ENCODE peak calls at places on chromosomes 2 and 18, in six cellular contexts. N, R, L, K, A and S are unnamed samples. For H3K4me1, the result is how much of the 10 kb centered on the place peaks cover.

GRCh38 chr2:96202152-96202856 is 6.3 kb downstream of the STARD7 start:
- DNase-seq in N (no peak), R (no peak), L (no peak), K (no peak), A (no peak), S (no peak)

GRCh38 chr2:223000872-223001825 is 50.8 kb upstream of the KCNE4 start:
- DNase-seq in N (no peak), R (no peak), L (peak), K (no peak), A (no peak), S (no peak)

GRCh38 chr2:118032169-118033013 is 18.5 kb upstream of the CCDC93 start:
- DNase-seq in N (peak), R (peak), L (peak), K (no peak), A (peak), S (peak)

GRCh38 chr2:173858297-173858731 is 106.9 kb downstream of the SP3 start:
- DNase-seq in N (no peak), R (no peak), L (no peak), K (no peak), A (no peak), S (no peak)

GRCh38 chr18:79405019-79405780 is 9.5 kb downstream of the NFATC1 start:
- DNase-seq in N (no peak), R (no peak), L (no peak), K (no peak), A (no peak), S (no peak)

GRCh38 chr2:108548221-108549003 is 14.1 kb downstream of the LIMS1 start:
- DNase-seq in N (peak), R (no peak), L (no peak), K (no peak), A (no peak), S (peak)

GRCh38 chr18:27185025-27185763 is at the start of gene CHST9:
- DNase-seq in N (no peak), R (peak), L (peak), K (no peak), A (peak), S (no peak)

GRCh38 chr2:225354281-225354774 is 45.2 kb upstream of the NYAP2 start:
- DNase-seq in N (peak), R (peak), L (peak), K (no peak), A (no peak), S (peak)

GRCh38 chr2:221166283-221166682 is 405.8 kb downstream of the EPHA4 start:
- DNase-seq in N (peak), R (no peak), L (no peak), K (no peak), A (no peak), S (peak)

DNA sequence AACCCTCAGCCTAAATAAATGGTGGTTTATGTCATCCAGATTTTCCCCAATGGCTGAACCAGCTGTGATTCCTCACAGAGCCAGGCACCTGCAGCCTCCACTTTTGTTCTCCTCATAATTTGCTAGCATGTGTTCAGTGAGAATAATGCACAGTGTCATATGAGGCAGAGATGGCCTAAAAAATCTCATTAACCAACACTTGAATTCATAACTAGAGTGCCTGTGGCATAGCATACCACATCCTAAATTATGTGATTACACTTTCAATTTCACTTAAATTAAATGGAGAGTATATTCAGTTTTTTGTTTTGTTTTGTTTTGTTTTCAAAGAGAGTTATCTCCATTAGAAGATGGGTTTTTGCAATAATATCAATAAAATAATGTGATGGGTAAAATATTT is 488.0 kb downstream of the CBLN2 start:
- DNase-seq in N (no peak), R (no peak), L (no peak), K (no peak), A (no peak), S (no peak)
- H2BK15ac ChIP-seq in N (no peak), R (no peak), L (no peak), K (no peak), A (no peak), S (no peak)

GRCh38 chr18:55268629-55269275 is 309.5 kb upstream of the CCDC68 start:
- DNase-seq in N (no peak), R (no peak), L (no peak), K (no peak), A (no peak), S (no peak)
- H3K4me1 ChIP-seq in N (under half), R (under half), L (under half), K (under half), A (under half), S (under half)

DNA sequence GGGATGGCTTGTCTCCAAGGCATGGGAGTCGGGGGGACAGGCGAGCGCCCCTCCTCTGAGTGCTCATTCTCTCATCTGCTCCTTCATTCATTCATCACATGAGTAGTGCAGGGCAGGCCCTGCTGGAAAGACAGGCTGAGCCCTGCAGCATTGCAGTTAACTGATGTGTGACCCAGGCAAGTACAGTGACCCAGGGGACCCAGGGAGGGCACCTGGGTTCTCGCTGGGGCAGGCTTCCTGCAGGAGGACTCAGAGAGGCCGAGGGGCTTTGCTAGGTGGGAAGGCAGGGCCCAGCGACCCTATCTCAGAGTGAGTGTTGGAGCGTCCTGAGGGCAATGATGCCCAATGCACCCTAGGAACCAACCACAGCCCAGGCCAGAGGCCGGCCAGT is 30.6 kb downstream of the HJURP start:
- DNase-seq in N (no peak), R (peak), L (no peak), K (no peak), A (no peak), S (no peak)
- H2BK15ac ChIP-seq in N (no peak), R (no peak), L (no peak), K (no peak), A (no peak), S (no peak)

GRCh38 chr2:212905640-212906201 is 245.7 kb downstream of the IKZF2 start:
- DNase-seq in N (peak), R (no peak), L (no peak), K (no peak), A (peak), S (peak)

GRCh38 chr2:212908031-212908430 is 243.4 kb downstream of the IKZF2 start:
- DNase-seq in N (no peak), R (no peak), L (no peak), K (no peak), A (no peak), S (no peak)

GRCh38 chr2:212908682-212909435 is 242.6 kb downstream of the IKZF2 start:
- DNase-seq in N (no peak), R (no peak), L (no peak), K (no peak), A (no peak), S (no peak)

GRCh38 chr2:212904646-212905045 is 246.8 kb downstream of the IKZF2 start:
- DNase-seq in N (no peak), R (no peak), L (peak), K (no peak), A (no peak), S (no peak)

DNA sequence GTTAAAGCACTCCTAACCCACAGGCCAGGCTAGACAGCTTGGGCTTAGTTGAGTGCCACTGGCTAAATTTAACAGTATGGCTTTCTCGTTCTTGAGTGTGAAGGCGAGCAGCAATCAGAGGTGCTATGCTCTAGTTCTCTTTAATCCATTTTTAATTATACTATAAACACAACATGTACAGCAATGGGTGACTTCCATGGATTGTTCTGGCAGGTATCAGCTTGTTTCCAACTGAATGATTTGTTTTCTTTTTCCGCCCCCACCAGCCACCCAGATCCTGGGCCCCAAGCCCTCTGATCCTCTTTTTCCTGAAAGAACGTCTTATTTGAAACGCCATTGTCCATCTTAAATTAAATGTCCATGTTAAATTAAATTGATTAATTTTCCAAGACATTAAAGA is 244.8 kb downstream of the IKZF2 start:
- DNase-seq in N (no peak), R (no peak), L (no peak), K (no peak), A (no peak), S (no peak)
- H3K4me1 ChIP-seq in N (under half), R (under half), L (under half), K (under half), A (under half), S (under half)

GRCh38 chr2:15640784-15641183 is 49.1 kb downstream of the DDX1 start:
- DNase-seq in N (no peak), R (no peak), L (no peak), K (no peak), A (no peak), S (no peak)
- H2BK15ac ChIP-seq in N (no peak), R (no peak), L (no peak), K (no peak), A (no peak), S (no peak)

GRCh38 chr2:73072416-73072815 is 904 bp upstream of the SFXN5 start:
- DNase-seq in N (no peak), R (no peak), L (no peak), K (no peak), A (no peak), S (no peak)
- H3K4me1 ChIP-seq in N (under half), R (under half), L (under half), K (under half), A (under half), S (under half)